ENCODE peak calls at places on chromosomes 4 and X, in nine cellular contexts. R, T, N, J, Q, E, D, V and Z are unnamed samples.

GRCh38 chr4:86130160-86130933 is 229.5 kb downstream of the MAPK10 start:
- DNase-seq in Q (no peak), R (no peak), J (no peak), E (no peak), V (no peak), N (no peak), T (no peak), D (no peak), Z (no peak)

GRCh38 chrX:109886122-109886761 is 116.7 kb upstream of the TMEM164 start:
- DNase-seq in D (no peak), Q (peak; percentile 19), R (peak; percentile 35), V (no peak), J (peak; percentile 69), N (peak; percentile 38), T (peak; percentile 72), E (no peak), Z (peak; percentile 54)

GRCh38 chr4:72970756-72971155 is 98.8 kb downstream of the COX18 start:
- DNase-seq in R (no peak), Q (no peak), J (no peak), D (no peak), V (no peak), E (no peak), N (no peak), T (no peak), Z (no peak)

GRCh38 chr4:7331682-7332000 is 103.1 kb downstream of the PSAPL1 start:
- DNase-seq in Q (no peak), D (no peak), V (no peak), E (no peak), T (no peak), J (no peak), N (no peak), R (no peak), Z (no peak)

GRCh38 chr4:42149004-42149403 is 3.5 kb downstream of the BEND4 start:
- DNase-seq in E (no peak), T (no peak), Q (no peak), D (no peak), R (no peak), V (no peak), N (no peak), J (no peak), Z (no peak)

GRCh38 chr4:10106421-10107039 is 10.1 kb downstream of the WDR1 start:
- DNase-seq in Q (peak; percentile 77), D (peak; percentile 91), J (peak; percentile 98), T (peak; percentile 96), N (no peak), V (no peak), R (no peak), E (peak; percentile 59), Z (peak; percentile 55)

GRCh38 chr4:7256989-7257810 is 64.9 kb downstream of the SORCS2 start:
- DNase-seq in J (no peak), Q (no peak), E (no peak), T (peak; percentile 59), R (peak; percentile 58), N (no peak), V (no peak), D (no peak), Z (no peak)

GRCh38 chrX:135086197-135086854 is 34.0 kb downstream of the ETDB start:
- DNase-seq in J (peak; percentile 70), D (no peak), Q (peak; percentile 17), E (no peak), N (peak; percentile 24), R (peak; percentile 49), T (peak; percentile 77), V (peak; percentile 38), Z (peak; percentile 53)

GRCh38 chr4:177109769-177110168 is 199.9 kb upstream of the NEIL3 start:
- DNase-seq in R (no peak), T (no peak), J (no peak), Q (no peak), V (no peak), E (no peak), N (no peak), D (no peak), Z (no peak)

GRCh38 chr4:15792974-15793373 is 14.8 kb downstream of the CD38 start:
- DNase-seq in V (no peak), E (no peak), N (no peak), Q (no peak), R (no peak), J (no peak), T (no peak), D (no peak), Z (no peak)

GRCh38 chr4:83150563-83151330 is 36.2 kb upstream of the PLAC8 start:
- DNase-seq in V (no peak), D (no peak), Q (no peak), R (no peak), N (no peak), J (no peak), E (no peak), T (peak; percentile 13), Z (no peak)

GRCh38 chrX:107146670-107147069 is 28.0 kb upstream of the RBM41 start:
- DNase-seq in V (no peak), Q (no peak), T (peak; percentile 12), D (no peak), E (no peak), J (peak; percentile 10), N (no peak), R (no peak), Z (no peak)

GRCh38 chr4:20393486-20394100 is 141.9 kb downstream of the SLIT2 start:
- DNase-seq in N (no peak), T (no peak), E (peak; percentile 28), V (no peak), R (no peak), Q (no peak), D (no peak), J (no peak), Z (no peak)

GRCh38 chr4:166501941-166502382 is 628.9 kb downstream of the TLL1 start:
- DNase-seq in D (no peak), N (peak; percentile 43), R (peak; percentile 28), Q (peak; percentile 1), E (no peak), T (peak; percentile 63), J (peak; percentile 8), V (no peak), Z (peak; percentile 22)

GRCh38 chr4:95129708-95130343 is 372.1 kb downstream of the BMPR1B start:
- DNase-seq in E (no peak), D (peak; percentile 27), Q (no peak), R (no peak), T (peak; percentile 100), N (no peak), J (peak; percentile 99), V (no peak), Z (no peak)

GRCh38 chr4:40228497-40229365 is 31.9 kb downstream of the RHOH start:
- DNase-seq in E (no peak), J (no peak), D (no peak), Q (no peak), V (no peak), N (no peak), R (no peak), T (peak; percentile 40), Z (no peak)

GRCh38 chr4:183182873-183183725 is 84.0 kb downstream of the WWC2 start:
- DNase-seq in D (no peak), T (peak; percentile 90), R (no peak), Q (peak; percentile 6), V (no peak), N (peak; percentile 50), J (peak; percentile 75), E (no peak), Z (no peak)

GRCh38 chrX:18984381-18985185 is 669 bp upstream of the PHKA2 start:
- DNase-seq in D (peak; percentile 52), Q (peak; percentile 81), J (peak; percentile 70), E (peak; percentile 81), R (peak; percentile 81), T (peak; percentile 67), V (peak; percentile 88), N (peak; percentile 69), Z (peak; percentile 89)

GRCh38 chr4:15231265-15232091 is 196.4 kb upstream of the C1QTNF7 start:
- DNase-seq in E (peak; percentile 62), V (peak; percentile 65), Q (peak; percentile 82), T (peak; percentile 95), R (peak; percentile 85), J (peak; percentile 93), D (peak; percentile 79), N (peak; percentile 82), Z (peak; percentile 48)

GRCh38 chr4:17544205-17544604 is 29.2 kb downstream of the CLRN2 start:
- DNase-seq in R (no peak), E (peak; percentile 91), Q (no peak), V (no peak), T (no peak), D (no peak), N (no peak), J (no peak), Z (peak; percentile 57)

GRCh38 chrX:108299101-108299591 is 139.1 kb downstream of the COL4A6 start:
- DNase-seq in J (peak; percentile 55), V (no peak), E (no peak), D (no peak), N (no peak), Q (no peak), T (peak; percentile 78), R (no peak), Z (no peak)

GRCh38 chr4:79575709-79576479 is 167.9 kb upstream of the GK2 start:
- DNase-seq in D (peak; percentile 3), V (no peak), Q (no peak), T (no peak), R (no peak), J (peak; percentile 8), N (no peak), E (no peak), Z (peak; percentile 61)

GRCh38 chr4:57073559-57073958 is 36.6 kb downstream of the IGFBP7 start:
- DNase-seq in E (no peak), J (no peak), T (no peak), Q (no peak), R (no peak), N (no peak), V (no peak), D (no peak), Z (no peak)

GRCh38 chr4:135434936-135435335 is 1233.3 kb upstream of the PABPC4L start:
- DNase-seq in Q (no peak), D (peak; percentile 39), N (no peak), J (no peak), R (no peak), V (no peak), E (no peak), T (peak; percentile 26), Z (no peak)